ENCODE peak calls at places on chromosomes 3 and 15, in ten cellular contexts. U, I, N, F, D, L, J, M, X and G are unnamed samples.

GRCh38 chr15:45734244-45734643 is 99.4 kb downstream of the SQOR start:
- DNase-seq in U (no peak), I (no peak), N (no peak), F (no peak), D (no peak), L (no peak), J (no peak), M (no peak), X (no peak), G (no peak)

GRCh38 chr15:68252925-68253534 is 23.5 kb upstream of the CLN6 start:
- DNase-seq in U (peak), I (no peak), N (peak), F (no peak), D (peak), L (peak), J (peak), M (peak), X (no peak), G (no peak)

GRCh38 chr3:128907706-128908445 is 28.5 kb downstream of the ACAD9 start:
- DNase-seq in U (no peak), I (no peak), N (no peak), F (no peak), D (no peak), L (no peak), J (no peak), M (no peak), X (no peak), G (no peak)

GRCh38 chr15:57227899-57228298 is 148.4 kb upstream of the CGNL1 start:
- DNase-seq in U (no peak), I (no peak), N (no peak), F (no peak), D (peak), L (no peak), J (no peak), M (no peak), X (no peak), G (no peak)

GRCh38 chr3:127959873-127960272 is 44.8 kb downstream of the KBTBD12 start:
- DNase-seq in U (peak), I (no peak), N (peak), F (no peak), D (peak), L (peak), J (no peak), M (peak), X (no peak), G (no peak)

GRCh38 chr3:149319750-149320149 is 13.7 kb downstream of the TM4SF18 start:
- DNase-seq in U (no peak), I (no peak), N (no peak), F (no peak), D (no peak), L (no peak), J (no peak), M (no peak), X (no peak), G (no peak)

GRCh38 chr15:38809621-38810020 is 245.0 kb upstream of the RASGRP1 start:
- DNase-seq in U (no peak), I (no peak), N (no peak), F (no peak), D (peak), L (no peak), J (no peak), M (no peak), X (no peak), G (no peak)

GRCh38 chr3:53570709-53571108 is 76.3 kb downstream of the CACNA1D start:
- DNase-seq in U (no peak), I (no peak), N (no peak), F (peak), D (peak), L (no peak), J (no peak), M (peak), X (no peak), G (no peak)

GRCh38 chr3:125186261-125186770 is 26.2 kb downstream of the SLC12A8 start:
- DNase-seq in U (peak), I (no peak), N (no peak), F (peak), D (peak), L (no peak), J (no peak), M (no peak), X (no peak), G (no peak)

GRCh38 chr15:68557469-68558317 is 21.1 kb upstream of the CORO2B start:
- DNase-seq in U (no peak), I (no peak), N (no peak), F (no peak), D (no peak), L (no peak), J (no peak), M (no peak), X (no peak), G (no peak)

GRCh38 chr15:79644091-79644490 is 212.0 kb downstream of the MINAR1 start:
- DNase-seq in U (no peak), I (no peak), N (no peak), F (no peak), D (peak), L (no peak), J (peak), M (no peak), X (no peak), G (peak)

GRCh38 chr3:66450389-66451022 is 50.3 kb downstream of the LRIG1 start:
- DNase-seq in U (no peak), I (no peak), N (no peak), F (peak), D (peak), L (no peak), J (no peak), M (peak), X (peak), G (no peak)

GRCh38 chr3:55947406-55947805 is 460.3 kb upstream of the WNT5A start:
- DNase-seq in U (no peak), I (no peak), N (no peak), F (no peak), D (no peak), L (no peak), J (no peak), M (no peak), X (no peak), G (no peak)

GRCh38 chr15:41892621-41893421 is 1.0 kb downstream of the SPTBN5 start:
- DNase-seq in U (no peak), I (peak), N (no peak), F (no peak), D (no peak), L (no peak), J (peak), M (peak), X (no peak), G (no peak)

GRCh38 chr3:121574449-121574848 is 6.7 kb downstream of the ARGFX start:
- DNase-seq in U (no peak), I (no peak), N (no peak), F (no peak), D (no peak), L (no peak), J (peak), M (no peak), X (no peak), G (no peak)